ENCODE peak calls at places on chromosomes 4 and X, in eight cellular contexts. R is lung; N is Peyer's patch; C is fibroblast of lung; W is stimulated activated CD8-positive, alpha-beta memory T cell treated with anti-CD3 and anti-CD28 coated beads, Interleukin-2, amount 100 ng/mL, for 48 hours; V is AG04450; D is Calu3; Q is activated CD4-positive, alpha-beta T cell treated with anti-CD3 and anti-CD28 coated beads, Interleukin-2, amount 10 ng/mL, durations not matched to agents 7 days and 5 days. I is an unnamed sample.

GRCh38 chrX:103776586-103776985 is at the start of gene PLP1:
- DNase-seq in V (no peak), W (no peak), N (no peak), Q (no peak), D (no peak), C (no peak), R (no peak), I (no peak)

GRCh38 chr4:164169591-164169990 is 584.3 kb upstream of the SMIM31 start:
- DNase-seq in Q (no peak), W (no peak), R (no peak), D (no peak), V (no peak), N (no peak), C (peak; percentile 61), I (no peak)

GRCh38 chr4:153188966-153189801 is 15.1 kb upstream of the TRIM2 start:
- DNase-seq in N (no peak), W (no peak), D (peak; percentile 33), V (no peak), Q (no peak), R (no peak), C (peak; percentile 19), I (no peak)

GRCh38 chr4:64670647-64671046 is 261.4 kb upstream of the TECRL start:
- DNase-seq in Q (no peak), N (no peak), R (no peak), D (no peak), V (no peak), W (no peak), C (no peak), I (no peak)

GRCh38 chrX:139892512-139892911 is 40.3 kb downstream of the ATP11C start:
- DNase-seq in D (no peak), V (no peak), R (no peak), C (no peak), Q (no peak), N (no peak), W (no peak), I (no peak)

GRCh38 chr4:83114576-83114975 is at the start of gene PLAC8:
- DNase-seq in R (no peak), W (no peak), Q (peak; percentile 82), C (no peak), N (no peak), V (no peak), D (no peak), I (no peak)

GRCh38 chr4:183136880-183137279 is 37.8 kb downstream of the WWC2 start:
- DNase-seq in V (no peak), W (no peak), Q (no peak), R (no peak), C (no peak), N (no peak), D (no peak), I (no peak)

GRCh38 chr4:1504786-1505500 is 98.7 kb upstream of the NKX1-1 start:
- DNase-seq in C (no peak), Q (no peak), R (no peak), V (no peak), W (no peak), D (no peak), N (no peak), I (peak; percentile 38)

GRCh38 chr4:124936427-124936826 is 223.9 kb upstream of the ANKRD50 start:
- DNase-seq in Q (no peak), D (no peak), V (no peak), C (peak; percentile 87), W (no peak), N (no peak), R (peak; percentile 74), I (no peak)

GRCh38 chrX:7372843-7373525 is 225.0 kb upstream of the PUDP start:
- DNase-seq in D (no peak), Q (no peak), N (no peak), W (no peak), C (peak; percentile 38), V (no peak), R (no peak), I (no peak)

GRCh38 chrX:135431886-135432285 is 10.1 kb downstream of the SMIM10L2A start:
- DNase-seq in R (no peak), N (no peak), Q (no peak), D (no peak), W (no peak), C (no peak), V (no peak), I (no peak)

GRCh38 chr4:101599620-101600019 is 190.9 kb upstream of the BANK1 start:
- DNase-seq in D (no peak), C (peak; percentile 71), N (no peak), V (no peak), R (no peak), Q (no peak), W (no peak), I (no peak)

GRCh38 chr4:179465131-179465797 is 2023.0 kb upstream of the AGA start:
- DNase-seq in N (no peak), R (no peak), V (no peak), Q (no peak), C (peak; percentile 23), W (no peak), D (peak; percentile 21), I (no peak)

GRCh38 chr4:123649248-123649643 is 252.7 kb downstream of the SPRY1 start:
- DNase-seq in N (no peak), Q (no peak), R (no peak), D (no peak), W (no peak), C (no peak), V (no peak), I (no peak)

GRCh38 chr4:55684276-55684675 is 48.2 kb upstream of the NMU start:
- DNase-seq in Q (no peak), R (no peak), C (no peak), V (no peak), W (no peak), D (no peak), N (no peak), I (no peak)

GRCh38 chr4:85720736-85721135 is 245.8 kb downstream of the ARHGAP24 start:
- DNase-seq in C (peak; percentile 55), N (no peak), W (no peak), R (no peak), V (no peak), D (peak; percentile 8), Q (no peak), I (no peak)

GRCh38 chr4:88158360-88159136 is at the start of gene ABCG2:
- DNase-seq in W (peak; percentile 21), R (no peak), C (peak; percentile 46), D (peak; percentile 1), N (peak; percentile 88), Q (peak; percentile 50), V (peak; percentile 23), I (peak; percentile 76)

GRCh38 chr4:102623622-102624021 is 122.5 kb downstream of the NFKB1 start:
- DNase-seq in V (peak; percentile 48), Q (no peak), N (no peak), D (peak; percentile 37), W (no peak), R (no peak), C (peak; percentile 59), I (no peak)

GRCh38 chr4:26780524-26780923 is 80.1 kb upstream of the STIM2 start:
- DNase-seq in C (peak; percentile 6), W (no peak), N (no peak), D (no peak), R (no peak), Q (no peak), V (no peak), I (no peak)

GRCh38 chrX:10617964-10618342 is 2.4 kb downstream of the MID1 start:
- DNase-seq in V (no peak), D (peak; percentile 31), N (no peak), R (peak; percentile 56), C (no peak), Q (no peak), W (no peak), I (no peak)

GRCh38 chr4:98377626-98378025 is 116.4 kb downstream of the RAP1GDS1 start:
- DNase-seq in W (no peak), N (no peak), Q (no peak), V (no peak), C (peak; percentile 80), R (no peak), D (no peak), I (no peak)

GRCh38 chrX:17859609-17860178 is 1.4 kb downstream of the RAI2 start:
- DNase-seq in C (no peak), V (no peak), D (peak; percentile 12), W (no peak), Q (no peak), N (no peak), R (no peak), I (no peak)

GRCh38 chr4:55447826-55448225 is 52.1 kb downstream of the TMEM165 start:
- DNase-seq in V (no peak), Q (no peak), C (peak; percentile 50), D (no peak), N (no peak), W (no peak), R (no peak), I (no peak)

GRCh38 chrX:39309721-39310152 is 508.5 kb downstream of the MID1IP1 start:
- DNase-seq in Q (peak; percentile 61), C (no peak), N (no peak), D (no peak), V (no peak), R (no peak), W (no peak), I (no peak)